ENCODE peak calls at places on chromosomes 1 and 21, in four cellular contexts. F is hepatocyte, N is mesendoderm, K is left ventricle myocardium inferior. B is an unnamed sample.

GRCh38 chr1:64161347-64162080 is 41.9 kb upstream of the UBE2U start:
- DNase-seq in F (no peak), N (no peak), K (no peak), B (no peak)

GRCh38 chr1:28087614-28088167 is 719 bp downstream of the EYA3 start:
- DNase-seq in F (peak), N (peak), K (no peak), B (no peak)

GRCh38 chr1:14924455-14925325 is 228.9 kb upstream of the TMEM51 start:
- DNase-seq in F (peak), N (peak), K (peak), B (peak)

GRCh38 chr1:236041899-236042618 is 22.8 kb downstream of the NID1 start:
- DNase-seq in F (no peak), N (no peak), K (no peak), B (no peak)

GRCh38 chr1:218349365-218350021 is 4.4 kb downstream of the TGFB2 start:
- DNase-seq in F (no peak), N (no peak), K (no peak), B (no peak)

GRCh38 chr1:201990427-201990826 is 8.0 kb downstream of the RNPEP start:
- DNase-seq in F (no peak), N (no peak), K (peak), B (no peak)

GRCh38 chr1:151825811-151826660 is 5.6 kb downstream of the RORC start:
- DNase-seq in F (peak), N (peak), K (no peak), B (peak)

GRCh38 chr1:98325646-98326441 is 335.7 kb upstream of the SNX7 start:
- DNase-seq in F (peak), N (no peak), K (peak), B (peak)

GRCh38 chr1:16296643-16297042 is 55.6 kb downstream of the FBXO42 start:
- DNase-seq in F (no peak), N (no peak), K (no peak), B (no peak)

GRCh38 chr1:66271216-66271903 is 262.6 kb upstream of the SGIP1 start:
- DNase-seq in F (peak), N (peak), K (peak), B (peak)

GRCh38 chr1:151978910-151979309 is 14.7 kb downstream of the S100A10 start:
- DNase-seq in F (no peak), N (no peak), K (no peak), B (no peak)

GRCh38 chr1:156308078-156308477 is 9.0 kb upstream of the VHLL start:
- DNase-seq in F (no peak), N (no peak), K (no peak), B (no peak)

GRCh38 chr1:222709700-222710153 is 2.6 kb downstream of the AIDA start:
- DNase-seq in F (no peak), N (no peak), K (no peak), B (no peak)

GRCh38 chr1:186099362-186100064 is 275.5 kb downstream of the TPR start:
- DNase-seq in F (no peak), N (no peak), K (no peak), B (no peak)

GRCh38 chr1:203185061-203185461 is 1.4 kb downstream of the CHI3L1 start:
- DNase-seq in F (no peak), N (no peak), K (no peak), B (peak)

GRCh38 chr1:203183828-203184227 is 2.7 kb downstream of the CHI3L1 start:
- DNase-seq in F (no peak), N (no peak), K (no peak), B (no peak)

GRCh38 chr1:203185585-203185984 is 919 bp downstream of the CHI3L1 start:
- DNase-seq in F (no peak), N (no peak), K (no peak), B (no peak)

GRCh38 chr1:203186091-203186445 is 436 bp downstream of the CHI3L1 start:
- DNase-seq in F (no peak), N (no peak), K (no peak), B (no peak)

GRCh38 chr1:203184467-203184866 is 2.0 kb downstream of the CHI3L1 start:
- DNase-seq in F (no peak), N (no peak), K (no peak), B (no peak)
- H3K27ac ChIP-seq in F (no peak), N (no peak), K (no peak), B (no peak)

DNA sequence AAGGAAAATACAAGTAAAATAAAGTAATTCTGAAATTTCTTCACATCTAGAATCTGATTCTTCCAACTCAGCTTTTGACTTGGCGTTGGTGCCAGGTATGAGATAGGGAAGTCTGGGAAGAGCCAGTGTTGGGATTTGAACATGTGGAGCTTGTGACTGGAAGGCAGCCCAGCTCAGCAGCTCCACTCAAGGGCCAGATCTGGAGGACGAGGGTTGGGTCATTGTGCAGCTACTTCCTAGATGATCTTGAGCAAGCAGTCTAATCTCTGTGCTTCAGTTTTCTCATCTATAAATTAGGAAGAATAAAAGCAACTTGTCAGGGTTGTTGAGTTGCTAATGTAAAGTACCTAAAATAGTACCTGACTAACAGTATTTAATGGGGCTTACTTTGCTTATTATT is 5.0 kb downstream of the ADARB1 start:
- DNase-seq in F (no peak), N (no peak), K (no peak), B (no peak)
- H3K27ac ChIP-seq in F (no peak), N (no peak), K (no peak), B (no peak)

GRCh38 chr1:67705735-67706454 is 20.9 kb downstream of the GADD45A start:
- DNase-seq in F (no peak), N (no peak), K (no peak), B (no peak)
- H3K27ac ChIP-seq in F (peak), N (peak), K (no peak), B (no peak)

GRCh38 chr1:39184354-39184818 is 20.1 kb upstream of the MACF1 start:
- DNase-seq in F (no peak), N (no peak), K (no peak), B (no peak)
- H3K27ac ChIP-seq in F (peak), N (no peak), K (peak), B (peak)

GRCh38 chr1:84708031-84708430 is 17.8 kb upstream of the SSX2IP start:
- DNase-seq in F (no peak), N (no peak), K (no peak), B (no peak)
- H3K27ac ChIP-seq in F (no peak), N (no peak), K (no peak), B (no peak)

GRCh38 chr1:12345350-12346217 is 115.8 kb downstream of the VPS13D start:
- DNase-seq in F (no peak), N (no peak), K (no peak), B (no peak)

GRCh38 chr1:12343823-12344487 is 114.1 kb downstream of the VPS13D start:
- DNase-seq in F (no peak), N (no peak), K (no peak), B (no peak)

GRCh38 chr1:12348113-12348512 is 118.3 kb downstream of the VPS13D start:
- DNase-seq in F (no peak), N (no peak), K (no peak), B (no peak)

GRCh38 chr1:12344611-12345299 is 114.9 kb downstream of the VPS13D start:
- DNase-seq in F (no peak), N (no peak), K (no peak), B (peak)

DNA sequence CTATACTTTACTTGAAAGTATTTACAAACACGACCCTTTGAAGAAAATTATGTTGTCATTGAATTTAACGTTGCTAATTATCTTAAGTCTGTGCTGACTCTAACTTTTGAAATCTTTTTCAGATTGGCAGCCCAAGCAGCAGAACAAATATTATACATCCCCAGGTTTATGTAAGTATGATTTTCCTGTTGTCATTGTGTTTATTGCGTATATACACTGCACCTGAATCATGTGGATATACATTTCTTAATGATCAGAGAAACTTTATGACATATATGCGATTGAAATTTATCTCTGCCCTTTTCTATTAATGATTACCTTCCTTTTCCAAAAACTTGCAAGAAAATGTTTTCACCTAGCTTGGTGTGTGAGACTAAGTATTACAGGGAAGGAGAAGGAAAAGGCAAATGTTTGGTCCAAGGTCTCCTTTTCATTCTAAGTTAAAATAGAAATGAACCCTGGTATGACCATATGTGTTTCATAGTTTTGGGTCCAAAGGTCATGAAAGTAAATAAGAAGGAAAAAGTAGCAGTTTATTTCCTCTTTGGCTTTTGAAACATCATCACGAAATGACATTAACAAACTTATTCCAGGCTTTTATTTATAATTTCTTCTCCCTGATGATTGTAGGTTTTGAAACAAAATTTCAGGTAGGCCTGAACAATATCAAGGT is 116.8 kb downstream of the VPS13D start:
- DNase-seq in F (peak), N (no peak), K (no peak), B (no peak)
- H3K27ac ChIP-seq in F (peak), N (no peak), K (peak), B (peak)

DNA sequence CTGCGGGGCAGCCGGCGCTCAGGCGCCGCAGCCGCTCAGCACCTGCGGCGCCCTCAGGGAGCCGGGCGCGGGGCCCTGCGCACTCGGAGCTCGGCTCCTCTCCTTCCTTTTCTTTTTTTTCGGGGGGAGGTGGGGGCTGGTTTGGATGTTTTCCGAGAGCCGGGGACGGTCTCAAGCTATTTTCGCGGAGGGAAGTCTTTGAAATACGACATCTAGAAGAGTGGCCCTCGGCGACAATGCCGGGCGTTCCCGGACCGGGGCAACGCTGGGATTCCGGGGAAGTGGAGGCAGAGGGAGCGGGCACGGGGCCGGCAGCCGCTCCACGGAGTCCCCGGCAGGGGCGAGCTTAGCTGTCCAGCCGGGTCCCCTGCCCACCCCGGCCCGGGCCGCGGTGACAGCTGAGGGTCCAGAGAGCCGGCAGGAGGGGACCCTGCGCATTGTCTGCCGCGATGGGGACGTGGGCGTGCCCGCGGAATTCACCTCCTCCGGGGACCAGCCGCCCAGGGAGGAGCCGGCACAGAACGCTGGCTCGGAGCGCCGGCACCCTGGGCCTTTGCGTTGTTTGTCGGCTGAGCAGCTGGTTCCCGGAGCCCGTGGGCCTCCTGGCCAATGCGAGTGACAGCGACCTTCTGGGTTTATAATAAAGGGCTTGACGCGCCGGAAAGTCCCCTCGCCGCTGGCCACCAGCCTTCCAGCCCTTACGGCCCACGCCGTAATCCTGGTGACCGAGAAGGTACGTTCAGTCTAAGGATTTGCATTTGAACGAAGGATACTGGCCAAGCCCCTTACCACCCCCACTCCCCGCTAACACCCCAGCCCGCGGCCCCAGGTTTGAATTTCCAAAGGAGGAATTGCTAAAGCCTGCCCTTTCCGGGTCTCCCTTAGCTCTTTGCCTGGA is 582 bp downstream of the SLC37A1 start:
- DNase-seq in F (peak), N (peak), K (peak), B (peak)
- H3K27ac ChIP-seq in F (peak), N (peak), K (peak), B (peak)

GRCh38 chr21:14361958-14362357 is 21.0 kb downstream of the HSPA13 start:
- DNase-seq in F (no peak), N (no peak), K (no peak), B (no peak)
- H3K27ac ChIP-seq in F (no peak), N (no peak), K (no peak), B (no peak)